ENCODE peak calls at places on chromosome 3, in seven cellular contexts. One of them, this sample, is unnamed.
A peak's percentile ranks its signal among the peaks of the same experiment; 100 is the strongest.

GRCh38 chr3:71262368-71263265 is 320.9 kb downstream of the FOXP1 start:
- DNase-seq in aorta: no peak
- DNase-seq in CD8-positive, alpha-beta T cell: no peak
- DNase-seq in transverse colon: no peak
- DNase-seq in endothelial cell of umbilical vein: no peak
- DNase-seq in naive thymus-derived CD4-positive, alpha-beta T cell: no peak
- DNase-seq in H1: no peak
- DNase-seq in this sample: peak; percentile 70

GRCh38 chr3:79115458-79115857 is 652.3 kb downstream of the ROBO1 start:
- DNase-seq in transverse colon: no peak
- DNase-seq in naive thymus-derived CD4-positive, alpha-beta T cell: no peak
- DNase-seq in CD8-positive, alpha-beta T cell: no peak
- DNase-seq in H1: no peak
- DNase-seq in aorta: no peak
- DNase-seq in endothelial cell of umbilical vein: no peak
- DNase-seq in this sample: no peak

GRCh38 chr3:37256447-37256846 is 82.1 kb upstream of the LRRFIP2 start:
- DNase-seq in aorta: no peak
- DNase-seq in H1: no peak
- DNase-seq in transverse colon: no peak
- DNase-seq in CD8-positive, alpha-beta T cell: no peak
- DNase-seq in endothelial cell of umbilical vein: no peak
- DNase-seq in naive thymus-derived CD4-positive, alpha-beta T cell: no peak
- DNase-seq in this sample: peak; percentile 16

GRCh38 chr3:39934696-39935095 is 125.3 kb downstream of the MYRIP start:
- DNase-seq in H1: no peak
- DNase-seq in CD8-positive, alpha-beta T cell: no peak
- DNase-seq in transverse colon: no peak
- DNase-seq in naive thymus-derived CD4-positive, alpha-beta T cell: no peak
- DNase-seq in aorta: no peak
- DNase-seq in endothelial cell of umbilical vein: peak; percentile 26
- DNase-seq in this sample: no peak

GRCh38 chr3:171970301-171970788 is 69.0 kb upstream of the FNDC3B start:
- DNase-seq in endothelial cell of umbilical vein: no peak
- DNase-seq in CD8-positive, alpha-beta T cell: no peak
- DNase-seq in H1: no peak
- DNase-seq in aorta: no peak
- DNase-seq in transverse colon: no peak
- DNase-seq in naive thymus-derived CD4-positive, alpha-beta T cell: no peak
- DNase-seq in this sample: no peak

GRCh38 chr3:41103200-41103599 is 96.1 kb upstream of the CTNNB1 start:
- DNase-seq in H1: no peak
- DNase-seq in naive thymus-derived CD4-positive, alpha-beta T cell: no peak
- DNase-seq in transverse colon: no peak
- DNase-seq in CD8-positive, alpha-beta T cell: no peak
- DNase-seq in aorta: no peak
- DNase-seq in endothelial cell of umbilical vein: no peak
- DNase-seq in this sample: no peak

GRCh38 chr3:122974764-122975162 is 52.8 kb downstream of the SEMA5B start:
- DNase-seq in aorta: peak; percentile 81
- DNase-seq in transverse colon: no peak
- DNase-seq in naive thymus-derived CD4-positive, alpha-beta T cell: no peak
- DNase-seq in H1: no peak
- DNase-seq in CD8-positive, alpha-beta T cell: no peak
- DNase-seq in endothelial cell of umbilical vein: peak; percentile 7
- DNase-seq in this sample: no peak

GRCh38 chr3:43726511-43726910 is 35.8 kb downstream of the ABHD5 start:
- DNase-seq in aorta: no peak
- DNase-seq in CD8-positive, alpha-beta T cell: no peak
- DNase-seq in naive thymus-derived CD4-positive, alpha-beta T cell: no peak
- DNase-seq in endothelial cell of umbilical vein: no peak
- DNase-seq in H1: no peak
- DNase-seq in transverse colon: no peak
- DNase-seq in this sample: no peak

GRCh38 chr3:37249717-37250116 is 75.3 kb upstream of the LRRFIP2 start:
- DNase-seq in CD8-positive, alpha-beta T cell: no peak
- DNase-seq in aorta: no peak
- DNase-seq in endothelial cell of umbilical vein: no peak
- DNase-seq in H1: no peak
- DNase-seq in naive thymus-derived CD4-positive, alpha-beta T cell: no peak
- DNase-seq in transverse colon: no peak
- DNase-seq in this sample: no peak

GRCh38 chr3:195690951-195691350 is 29.8 kb upstream of the MUC20 start:
- DNase-seq in aorta: no peak
- DNase-seq in transverse colon: no peak
- DNase-seq in endothelial cell of umbilical vein: no peak
- DNase-seq in H1: no peak
- DNase-seq in naive thymus-derived CD4-positive, alpha-beta T cell: no peak
- DNase-seq in CD8-positive, alpha-beta T cell: no peak
- DNase-seq in this sample: no peak

GRCh38 chr3:7683431-7683830 is 818.2 kb upstream of the LMCD1 start:
- DNase-seq in H1: no peak
- DNase-seq in naive thymus-derived CD4-positive, alpha-beta T cell: no peak
- DNase-seq in aorta: no peak
- DNase-seq in CD8-positive, alpha-beta T cell: no peak
- DNase-seq in transverse colon: no peak
- DNase-seq in endothelial cell of umbilical vein: no peak
- DNase-seq in this sample: no peak

GRCh38 chr3:169430687-169431404 is 232.7 kb downstream of the MECOM start:
- DNase-seq in transverse colon: no peak
- DNase-seq in aorta: no peak
- DNase-seq in CD8-positive, alpha-beta T cell: no peak
- DNase-seq in H1: no peak
- DNase-seq in naive thymus-derived CD4-positive, alpha-beta T cell: no peak
- DNase-seq in endothelial cell of umbilical vein: peak; percentile 90
- DNase-seq in this sample: peak; percentile 89

GRCh38 chr3:178244653-178245384 is 291.4 kb upstream of the KCNMB2 start:
- DNase-seq in endothelial cell of umbilical vein: no peak
- DNase-seq in transverse colon: no peak
- DNase-seq in CD8-positive, alpha-beta T cell: no peak
- DNase-seq in naive thymus-derived CD4-positive, alpha-beta T cell: no peak
- DNase-seq in H1: no peak
- DNase-seq in aorta: no peak
- DNase-seq in this sample: no peak

GRCh38 chr3:43177092-43177491 is 71.2 kb upstream of the POMGNT2 start:
- DNase-seq in endothelial cell of umbilical vein: no peak
- DNase-seq in CD8-positive, alpha-beta T cell: no peak
- DNase-seq in transverse colon: no peak
- DNase-seq in naive thymus-derived CD4-positive, alpha-beta T cell: no peak
- DNase-seq in aorta: no peak
- DNase-seq in H1: no peak
- DNase-seq in this sample: no peak

GRCh38 chr3:66495633-66496032 is 5.2 kb downstream of the LRIG1 start:
- DNase-seq in aorta: no peak
- DNase-seq in H1: no peak
- DNase-seq in transverse colon: peak; percentile 33
- DNase-seq in CD8-positive, alpha-beta T cell: no peak
- DNase-seq in endothelial cell of umbilical vein: no peak
- DNase-seq in naive thymus-derived CD4-positive, alpha-beta T cell: no peak
- DNase-seq in this sample: peak; percentile 59

GRCh38 chr3:98038241-98038640 is 3.1 kb upstream of the GABRR3 start:
- DNase-seq in H1: no peak
- DNase-seq in naive thymus-derived CD4-positive, alpha-beta T cell: no peak
- DNase-seq in CD8-positive, alpha-beta T cell: no peak
- DNase-seq in endothelial cell of umbilical vein: no peak
- DNase-seq in aorta: no peak
- DNase-seq in transverse colon: no peak
- DNase-seq in this sample: no peak

GRCh38 chr3:17204049-17204650 is 319.4 kb downstream of the PLCL2 start:
- DNase-seq in CD8-positive, alpha-beta T cell: no peak
- DNase-seq in H1: no peak
- DNase-seq in endothelial cell of umbilical vein: no peak
- DNase-seq in aorta: no peak
- DNase-seq in transverse colon: no peak
- DNase-seq in naive thymus-derived CD4-positive, alpha-beta T cell: no peak
- DNase-seq in this sample: no peak

GRCh38 chr3:139534444-139534812 is 5.1 kb downstream of the RBP1 start:
- DNase-seq in CD8-positive, alpha-beta T cell: no peak
- DNase-seq in transverse colon: peak; percentile 43
- DNase-seq in aorta: no peak
- DNase-seq in endothelial cell of umbilical vein: no peak
- DNase-seq in H1: no peak
- DNase-seq in naive thymus-derived CD4-positive, alpha-beta T cell: no peak
- DNase-seq in this sample: no peak

GRCh38 chr3:151838574-151839312 is 24.8 kb downstream of the AADAC start:
- DNase-seq in naive thymus-derived CD4-positive, alpha-beta T cell: no peak
- DNase-seq in aorta: no peak
- DNase-seq in CD8-positive, alpha-beta T cell: no peak
- DNase-seq in endothelial cell of umbilical vein: peak; percentile 74
- DNase-seq in transverse colon: peak; percentile 43
- DNase-seq in H1: no peak
- DNase-seq in this sample: peak; percentile 80

GRCh38 chr3:45204136-45204535 is 22.0 kb downstream of the TMEM158 start:
- DNase-seq in CD8-positive, alpha-beta T cell: no peak
- DNase-seq in endothelial cell of umbilical vein: no peak
- DNase-seq in H1: no peak
- DNase-seq in naive thymus-derived CD4-positive, alpha-beta T cell: no peak
- DNase-seq in transverse colon: no peak
- DNase-seq in aorta: no peak
- DNase-seq in this sample: no peak

DNA sequence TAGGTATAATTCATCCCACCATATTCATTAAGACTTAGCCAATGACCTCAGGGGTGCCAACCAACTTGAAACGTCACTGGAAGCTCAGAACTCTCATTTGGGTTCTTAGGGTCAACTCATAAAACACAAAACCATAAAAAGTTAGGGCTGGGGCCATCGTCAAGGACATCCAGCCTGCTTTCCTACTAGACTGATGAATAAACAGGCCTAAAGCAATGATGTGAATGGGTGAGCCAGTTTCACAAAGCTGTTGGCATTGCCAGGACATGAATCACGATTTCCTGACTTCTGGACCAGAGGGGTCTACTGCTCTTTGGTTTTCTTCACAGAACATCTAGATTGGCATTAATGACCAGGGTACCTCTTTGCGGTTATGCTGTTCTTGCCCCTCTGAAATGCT is 64.7 kb downstream of the EOMES start:
- DNase-seq in aorta: no peak
- DNase-seq in endothelial cell of umbilical vein: peak; percentile 55
- DNase-seq in transverse colon: no peak
- DNase-seq in CD8-positive, alpha-beta T cell: no peak
- DNase-seq in naive thymus-derived CD4-positive, alpha-beta T cell: no peak
- DNase-seq in H1: no peak
- DNase-seq in this sample: no peak
- H3K4me3 ChIP-seq in aorta: no peak overlapping the region
- H3K4me3 ChIP-seq in endothelial cell of umbilical vein: no peak overlapping the region
- H3K4me3 ChIP-seq in transverse colon: no peak overlapping the region
- H3K4me3 ChIP-seq in CD8-positive, alpha-beta T cell: no peak overlapping the region
- H3K4me3 ChIP-seq in naive thymus-derived CD4-positive, alpha-beta T cell: no peak overlapping the region
- H3K4me3 ChIP-seq in H1: no peak overlapping the region
- H3K4me3 ChIP-seq in this sample: no peak overlapping the region

GRCh38 chr3:197303452-197303851 is 5.0 kb upstream of the DLG1 start:
- DNase-seq in aorta: no peak
- DNase-seq in transverse colon: no peak
- DNase-seq in naive thymus-derived CD4-positive, alpha-beta T cell: no peak
- DNase-seq in endothelial cell of umbilical vein: no peak
- DNase-seq in H1: no peak
- DNase-seq in CD8-positive, alpha-beta T cell: no peak
- DNase-seq in this sample: no peak
- H3K4me1 ChIP-seq in aorta: no peaks in the 10 kb centered on the region
- H3K4me1 ChIP-seq in transverse colon: no peaks in the 10 kb centered on the region
- H3K4me1 ChIP-seq in naive thymus-derived CD4-positive, alpha-beta T cell: peaks cover 12% of the 10 kb centered on the region
- H3K4me1 ChIP-seq in endothelial cell of umbilical vein: peaks cover 8% of the 10 kb centered on the region
- H3K4me1 ChIP-seq in H1: no peaks in the 10 kb centered on the region
- H3K4me1 ChIP-seq in CD8-positive, alpha-beta T cell: peaks cover 17% of the 10 kb centered on the region
- H3K4me1 ChIP-seq in this sample: no peaks in the 10 kb centered on the region

GRCh38 chr3:15007681-15008141 is 57.4 kb downstream of the MRPS25 start:
- DNase-seq in endothelial cell of umbilical vein: no peak
- DNase-seq in H1: no peak
- DNase-seq in CD8-positive, alpha-beta T cell: no peak
- DNase-seq in aorta: no peak
- DNase-seq in naive thymus-derived CD4-positive, alpha-beta T cell: no peak
- DNase-seq in transverse colon: no peak
- DNase-seq in this sample: no peak

GRCh38 chr3:15010664-15011063 is 54.5 kb downstream of the MRPS25 start:
- DNase-seq in endothelial cell of umbilical vein: no peak
- DNase-seq in transverse colon: no peak
- DNase-seq in CD8-positive, alpha-beta T cell: no peak
- DNase-seq in aorta: no peak
- DNase-seq in naive thymus-derived CD4-positive, alpha-beta T cell: no peak
- DNase-seq in H1: no peak
- DNase-seq in this sample: no peak

GRCh38 chr3:15011174-15011573 is 53.9 kb downstream of the MRPS25 start:
- DNase-seq in naive thymus-derived CD4-positive, alpha-beta T cell: no peak
- DNase-seq in endothelial cell of umbilical vein: no peak
- DNase-seq in aorta: no peak
- DNase-seq in transverse colon: no peak
- DNase-seq in CD8-positive, alpha-beta T cell: no peak
- DNase-seq in H1: no peak
- DNase-seq in this sample: no peak

GRCh38 chr3:15014606-15015328 is 50.3 kb downstream of the MRPS25 start:
- DNase-seq in H1: no peak
- DNase-seq in naive thymus-derived CD4-positive, alpha-beta T cell: no peak
- DNase-seq in CD8-positive, alpha-beta T cell: no peak
- DNase-seq in endothelial cell of umbilical vein: no peak
- DNase-seq in aorta: no peak
- DNase-seq in transverse colon: no peak
- DNase-seq in this sample: no peak

GRCh38 chr3:15009156-15009555 is 56.0 kb downstream of the MRPS25 start:
- DNase-seq in CD8-positive, alpha-beta T cell: no peak
- DNase-seq in transverse colon: no peak
- DNase-seq in H1: no peak
- DNase-seq in endothelial cell of umbilical vein: no peak
- DNase-seq in aorta: no peak
- DNase-seq in naive thymus-derived CD4-positive, alpha-beta T cell: no peak
- DNase-seq in this sample: no peak
- H3K36me3 ChIP-seq in CD8-positive, alpha-beta T cell: peaks cover 22% of the 10 kb centered on the region
- H3K36me3 ChIP-seq in transverse colon: peaks cover 20% of the 10 kb centered on the region
- H3K36me3 ChIP-seq in H1: peaks cover 14% of the 10 kb centered on the region
- H3K36me3 ChIP-seq in endothelial cell of umbilical vein: peaks cover 6% of the 10 kb centered on the region
- H3K36me3 ChIP-seq in aorta: peaks cover 12% of the 10 kb centered on the region
- H3K36me3 ChIP-seq in naive thymus-derived CD4-positive, alpha-beta T cell: peaks cover 80% of the 10 kb centered on the region
- H3K36me3 ChIP-seq in this sample: peaks cover 7% of the 10 kb centered on the region

GRCh38 chr3:156599475-156599874 is 44.6 kb upstream of the SSR3 start:
- DNase-seq in naive thymus-derived CD4-positive, alpha-beta T cell: no peak
- DNase-seq in transverse colon: no peak
- DNase-seq in CD8-positive, alpha-beta T cell: no peak
- DNase-seq in H1: no peak
- DNase-seq in endothelial cell of umbilical vein: no peak
- DNase-seq in aorta: no peak
- DNase-seq in this sample: no peak

GRCh38 chr3:156598413-156598812 is 43.5 kb upstream of the SSR3 start:
- DNase-seq in CD8-positive, alpha-beta T cell: no peak
- DNase-seq in transverse colon: no peak
- DNase-seq in H1: no peak
- DNase-seq in aorta: no peak
- DNase-seq in endothelial cell of umbilical vein: no peak
- DNase-seq in naive thymus-derived CD4-positive, alpha-beta T cell: no peak
- DNase-seq in this sample: peak; percentile 32

GRCh38 chr3:156599061-156599460 is 44.1 kb upstream of the SSR3 start:
- DNase-seq in transverse colon: no peak
- DNase-seq in aorta: no peak
- DNase-seq in endothelial cell of umbilical vein: no peak
- DNase-seq in naive thymus-derived CD4-positive, alpha-beta T cell: no peak
- DNase-seq in H1: no peak
- DNase-seq in CD8-positive, alpha-beta T cell: no peak
- DNase-seq in this sample: no peak

GRCh38 chr3:156593814-156594213 is 38.9 kb upstream of the SSR3 start:
- DNase-seq in naive thymus-derived CD4-positive, alpha-beta T cell: no peak
- DNase-seq in transverse colon: no peak
- DNase-seq in H1: no peak
- DNase-seq in aorta: no peak
- DNase-seq in CD8-positive, alpha-beta T cell: no peak
- DNase-seq in endothelial cell of umbilical vein: no peak
- DNase-seq in this sample: no peak

GRCh38 chr3:156594229-156594683 is 39.3 kb upstream of the SSR3 start:
- DNase-seq in endothelial cell of umbilical vein: no peak
- DNase-seq in naive thymus-derived CD4-positive, alpha-beta T cell: no peak
- DNase-seq in H1: no peak
- DNase-seq in transverse colon: peak; percentile 15
- DNase-seq in CD8-positive, alpha-beta T cell: no peak
- DNase-seq in aorta: no peak
- DNase-seq in this sample: peak; percentile 60
- H3K4me3 ChIP-seq in endothelial cell of umbilical vein: no peak overlapping the region
- H3K4me3 ChIP-seq in naive thymus-derived CD4-positive, alpha-beta T cell: no peak overlapping the region
- H3K4me3 ChIP-seq in H1: no peak overlapping the region
- H3K4me3 ChIP-seq in transverse colon: no peak overlapping the region
- H3K4me3 ChIP-seq in CD8-positive, alpha-beta T cell: no peak overlapping the region
- H3K4me3 ChIP-seq in aorta: no peak overlapping the region
- H3K4me3 ChIP-seq in this sample: no peak overlapping the region